ENCODE peak calls at places on chromosome 3, in five cellular contexts. Y, F, U, C and R are unnamed samples.

GRCh38 chr3:15638891-15639262 is 37.3 kb downstream of the BTD start:
- DNase-seq in Y (peak; percentile 57), F (no peak), U (no peak), C (no peak), R (no peak)

GRCh38 chr3:85838921-85839320 is 880.1 kb downstream of the CADM2 start:
- DNase-seq in Y (no peak), F (no peak), U (no peak), C (no peak), R (no peak)

GRCh38 chr3:127697531-127698240 is 24.9 kb downstream of the ABTB1 start:
- DNase-seq in Y (peak; percentile 48), F (peak; percentile 66), U (peak; percentile 58), C (peak; percentile 83), R (peak; percentile 39)

GRCh38 chr3:105490045-105490444 is 123.3 kb downstream of the ALCAM start:
- DNase-seq in Y (no peak), F (no peak), U (no peak), C (no peak), R (no peak)

GRCh38 chr3:133563186-133563591 is 10.3 kb upstream of the CDV3 start:
- DNase-seq in Y (no peak), F (no peak), U (no peak), C (no peak), R (no peak)

GRCh38 chr3:52053307-52054304 is 2.8 kb downstream of the DUSP7 start:
- DNase-seq in Y (peak; percentile 45), F (no peak), U (no peak), C (no peak), R (no peak)

GRCh38 chr3:46996689-46997452 is 17.4 kb downstream of the NBEAL2 start:
- DNase-seq in Y (no peak), F (no peak), U (no peak), C (peak; percentile 45), R (no peak)

GRCh38 chr3:127546970-127547733 is 43.4 kb downstream of the TPRA1 start:
- DNase-seq in Y (no peak), F (no peak), U (no peak), C (peak; percentile 74), R (no peak)

GRCh38 chr3:100972293-100972692 is 20.9 kb downstream of the ABI3BP start:
- DNase-seq in Y (no peak), F (no peak), U (no peak), C (no peak), R (no peak)

GRCh38 chr3:186609247-186609868 is 3.5 kb upstream of the AHSG start:
- DNase-seq in Y (no peak), F (no peak), U (no peak), C (no peak), R (no peak)

GRCh38 chr3:128448491-128448890 is 18.2 kb downstream of the DNAJB8 start:
- DNase-seq in Y (no peak), F (no peak), U (no peak), C (no peak), R (no peak)

GRCh38 chr3:9884555-9885165 is 4.6 kb upstream of the CIDEC start:
- DNase-seq in Y (no peak), F (peak; percentile 86), U (no peak), C (no peak), R (no peak)

GRCh38 chr3:7249493-7250076 is 388.7 kb downstream of the GRM7 start:
- DNase-seq in Y (no peak), F (no peak), U (no peak), C (peak; percentile 22), R (no peak)

GRCh38 chr3:35674451-35675109 is 35.3 kb downstream of the ARPP21 start:
- DNase-seq in Y (no peak), F (no peak), U (no peak), C (no peak), R (no peak)

GRCh38 chr3:64977308-64978100 is 289.7 kb upstream of the ADAMTS9 start:
- DNase-seq in Y (no peak), F (no peak), U (no peak), C (no peak), R (no peak)

GRCh38 chr3:35664460-35664919 is 25.2 kb downstream of the ARPP21 start:
- DNase-seq in Y (peak; percentile 2), F (no peak), U (no peak), C (peak; percentile 32), R (no peak)

GRCh38 chr3:23807161-23808015 is 1.6 kb downstream of the UBE2E1 start:
- DNase-seq in Y (no peak), F (no peak), U (no peak), C (no peak), R (no peak)

GRCh38 chr3:126704494-126705214 is 614 bp downstream of the CHCHD6 start:
- DNase-seq in Y (no peak), F (no peak), U (peak; percentile 47), C (peak; percentile 58), R (peak; percentile 46)

GRCh38 chr3:50255251-50255615 is 13.7 kb upstream of the SEMA3B start:
- DNase-seq in Y (no peak), F (no peak), U (no peak), C (no peak), R (no peak)

GRCh38 chr3:192915724-192916123 is 1.9 kb downstream of the MB21D2 start:
- DNase-seq in Y (no peak), F (no peak), U (no peak), C (no peak), R (no peak)

GRCh38 chr3:13285007-13285567 is 135.0 kb downstream of the NUP210 start:
- DNase-seq in Y (no peak), F (no peak), U (no peak), C (no peak), R (no peak)

GRCh38 chr3:182241777-182242556 is 530.2 kb downstream of the SOX2 start:
- DNase-seq in Y (no peak), F (no peak), U (no peak), C (peak; percentile 48), R (no peak)
- TF ChIP-seq TAF1 in Y (no peak), F (no peak), U (no peak), C (no peak), R (no peak)

GRCh38 chr3:119647177-119647576 is 13.2 kb downstream of the POPDC2 start:
- DNase-seq in Y (no peak), F (no peak), U (no peak), C (no peak), R (no peak)
- TF ChIP-seq TAF1 in Y (no peak), F (no peak), U (no peak), C (no peak), R (no peak)

GRCh38 chr3:173876476-173876875 is 478.9 kb downstream of the NLGN1 start:
- DNase-seq in Y (no peak), F (no peak), U (no peak), C (no peak), R (no peak)
- TF ChIP-seq TAF1 in Y (no peak), F (no peak), U (no peak), C (no peak), R (no peak)

GRCh38 chr3:30347679-30348216 is 258.7 kb upstream of the TGFBR2 start:
- DNase-seq in Y (no peak), F (no peak), U (no peak), C (no peak), R (no peak)
- TF ChIP-seq TAF1 in Y (no peak), F (no peak), U (no peak), C (no peak), R (no peak)

GRCh38 chr3:114973576-114973975 is 173.5 kb downstream of the ZBTB20 start:
- DNase-seq in Y (no peak), F (no peak), U (no peak), C (no peak), R (no peak)

GRCh38 chr3:114974387-114974786 is 172.7 kb downstream of the ZBTB20 start:
- DNase-seq in Y (no peak), F (no peak), U (no peak), C (no peak), R (no peak)
- TF ChIP-seq TAF1 in Y (no peak), F (no peak), U (no peak), C (no peak), R (no peak)

DNA sequence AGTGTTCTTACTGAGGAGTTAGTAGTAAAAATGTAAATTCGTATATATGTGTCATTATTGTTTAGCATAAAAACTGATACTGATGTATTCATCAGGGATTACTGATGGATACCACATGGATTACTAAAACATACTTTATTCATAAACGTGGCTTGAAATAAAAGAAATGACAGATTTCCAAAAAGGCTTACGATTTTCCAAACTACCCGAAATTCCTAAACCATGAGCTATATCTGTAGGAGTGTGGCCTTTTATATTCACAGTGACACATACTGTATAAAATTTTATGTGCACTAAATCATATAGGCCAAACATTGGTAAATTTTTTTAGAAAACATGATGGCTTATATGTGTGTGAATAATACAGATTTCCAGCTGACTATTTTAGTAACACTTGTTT is 6.9 kb downstream of the TSC22D2 start:
- DNase-seq in Y (no peak), F (no peak), U (no peak), C (no peak), R (no peak)
- TF ChIP-seq TAF1 in Y (no peak), F (no peak), U (no peak), C (no peak), R (no peak)